ENCODE peak calls at places on chromosomes 16 and 17, in four cellular contexts. P is activated CD4-positive, alpha-beta memory T cell treated with anti-CD3 and anti-CD28 coated beads, Interleukin-2, amount 10 ng/mL, durations not matched to agents 7 days and 5 days; T is PC-9; R is fibroblast of the aortic adventitia. B is an unnamed sample.

GRCh38 chr17:19705771-19706770 is 10.3 kb downstream of the SLC47A2 start:
- DNase-seq in P (no peak), T (no peak), R (no peak), B (no peak)

GRCh38 chr17:22145605-22146178 is 453.4 kb downstream of the KCNJ18 start:
- DNase-seq in P (no peak), T (no peak), R (no peak), B (no peak)

GRCh38 chr16:49755716-49756115 is 100.2 kb downstream of the ZNF423 start:
- DNase-seq in P (no peak), T (no peak), R (no peak), B (no peak)

GRCh38 chr17:75980188-75981018 is 1.4 kb downstream of the TEN1 start:
- DNase-seq in P (no peak), T (no peak), R (no peak), B (no peak)

GRCh38 chr17:34081269-34081668 is 173.8 kb upstream of the CCL2 start:
- DNase-seq in P (no peak), T (no peak), R (no peak), B (no peak)

GRCh38 chr17:82350182-82351030 is 8.6 kb upstream of the TEX19 start:
- DNase-seq in P (peak), T (peak), R (no peak), B (no peak)

GRCh38 chr16:65117701-65118448 is 4.0 kb downstream of the CDH11 start:
- DNase-seq in P (peak), T (peak), R (peak), B (peak)

GRCh38 chr17:10614536-10615155 is 42.5 kb downstream of the MYH3 start:
- DNase-seq in P (peak), T (peak), R (peak), B (peak)

GRCh38 chr17:32350662-32351418 is 883 bp downstream of the ZNF207 start:
- DNase-seq in P (peak), T (peak), R (peak), B (peak)

GRCh38 chr16:23858496-23859062 is 22.8 kb downstream of the PRKCB start:
- DNase-seq in P (no peak), T (no peak), R (no peak), B (no peak)

GRCh38 chr16:82792704-82793103 is 165.9 kb downstream of the CDH13 start:
- DNase-seq in P (no peak), T (no peak), R (no peak), B (no peak)

GRCh38 chr17:11779906-11780305 is 181.6 kb downstream of the DNAH9 start:
- DNase-seq in P (no peak), T (no peak), R (no peak), B (no peak)